ENCODE peak calls at places on chromosome 18, in six cellular contexts. W is epithelial cell of esophagus; M is GM10248; O is CD4-positive, alpha-beta T cell; T is lower lobe of right lung; S is GM12864. U is an unnamed sample.

GRCh38 chr18:62452280-62452824 is 70.5 kb upstream of the ZCCHC2 start:
- DNase-seq in S (no peak), W (peak), M (no peak), O (no peak), T (no peak), U (no peak)

GRCh38 chr18:79186649-79187048 is 117.5 kb downstream of the ATP9B start:
- DNase-seq in O (no peak), T (no peak), W (no peak), S (peak), M (peak), U (no peak)

GRCh38 chr18:63960891-63961290 is 9.0 kb upstream of the SERPINB8 start:
- DNase-seq in M (no peak), W (no peak), O (no peak), T (no peak), S (no peak), U (no peak)

GRCh38 chr18:7779226-7779625 is 212.1 kb downstream of the PTPRM start:
- DNase-seq in O (no peak), M (no peak), S (no peak), W (no peak), T (no peak), U (no peak)

GRCh38 chr18:79402977-79403722 is 7.4 kb downstream of the NFATC1 start:
- DNase-seq in S (no peak), O (no peak), W (peak), T (peak), M (no peak), U (no peak)

GRCh38 chr18:6776193-6776592 is 46.7 kb downstream of the ARHGAP28 start:
- DNase-seq in S (no peak), T (no peak), M (no peak), O (no peak), W (no peak), U (no peak)

GRCh38 chr18:23612434-23613090 is 26.3 kb upstream of the NPC1 start:
- DNase-seq in T (peak), O (no peak), S (no peak), M (no peak), W (no peak), U (no peak)

GRCh38 chr18:62131305-62131909 is 55.4 kb downstream of the PIGN start:
- DNase-seq in M (peak), W (peak), T (no peak), O (peak), S (peak), U (peak)

GRCh38 chr18:9000736-9001135 is 101.8 kb upstream of the NDUFV2 start:
- DNase-seq in W (no peak), O (no peak), M (no peak), T (no peak), S (no peak), U (no peak)

GRCh38 chr18:77039196-77040140 is 93.1 kb downstream of the MBP start:
- DNase-seq in O (no peak), M (no peak), T (no peak), S (no peak), W (peak), U (no peak)

GRCh38 chr18:32770181-32770650 is 2.6 kb downstream of the KLHL14 start:
- DNase-seq in W (no peak), T (no peak), S (no peak), O (no peak), M (peak), U (no peak)

GRCh38 chr18:7815797-7816196 is 248.7 kb downstream of the PTPRM start:
- DNase-seq in M (no peak), T (no peak), S (no peak), W (no peak), O (no peak), U (no peak)

GRCh38 chr18:60067426-60068210 is 167.8 kb downstream of the PMAIP1 start:
- DNase-seq in T (no peak), W (peak), O (no peak), M (no peak), S (no peak), U (no peak)

GRCh38 chr18:74597662-74598349 is at the start of gene ZNF407:
- DNase-seq in M (peak), W (peak), T (peak), S (peak), O (peak), U (peak)

GRCh38 chr18:3040881-3041280 is 27.9 kb upstream of the LPIN2 start:
- DNase-seq in O (no peak), T (no peak), W (no peak), S (no peak), M (no peak), U (no peak)

GRCh38 chr18:304887-305529 is 37.2 kb upstream of the THOC1 start:
- DNase-seq in W (no peak), M (no peak), O (no peak), S (no peak), T (no peak), U (no peak)

GRCh38 chr18:75280427-75281280 is 70.1 kb downstream of the TSHZ1 start:
- DNase-seq in M (no peak), S (no peak), W (no peak), O (no peak), T (no peak), U (no peak)

GRCh38 chr18:79405781-79406575 is 10.2 kb downstream of the NFATC1 start:
- DNase-seq in W (no peak), S (peak), O (peak), M (peak), T (peak), U (no peak)

GRCh38 chr18:49479381-49480137 is 7.5 kb downstream of the C18orf32 start:
- DNase-seq in O (no peak), S (no peak), T (no peak), M (no peak), W (no peak), U (no peak)

GRCh38 chr18:10705786-10706185 is 180.0 kb downstream of the NAPG start:
- DNase-seq in T (no peak), M (no peak), O (no peak), S (no peak), W (no peak), U (no peak)

GRCh38 chr18:58064406-58064998 is 20.5 kb downstream of the NEDD4L start:
- DNase-seq in T (no peak), W (no peak), S (no peak), O (no peak), M (no peak), U (no peak)

GRCh38 chr18:76524900-76525698 is 30.1 kb upstream of the ZNF516 start:
- DNase-seq in S (no peak), O (no peak), M (no peak), W (no peak), T (no peak), U (no peak)

GRCh38 chr18:24380163-24380747 is 17.4 kb downstream of the OSBPL1A start:
- DNase-seq in S (no peak), O (no peak), T (no peak), W (no peak), M (no peak), U (no peak)

GRCh38 chr18:38940863-38941531 is 1375.4 kb upstream of the CELF4 start:
- DNase-seq in T (no peak), S (peak), M (peak), W (peak), O (peak), U (no peak)

GRCh38 chr18:37424507-37424906 is 141.1 kb downstream of the CELF4 start:
- DNase-seq in M (no peak), W (no peak), T (no peak), O (no peak), S (no peak), U (no peak)

GRCh38 chr18:74289946-74290478 is 1.8 kb downstream of the CYB5A start:
- DNase-seq in S (no peak), O (no peak), W (no peak), M (peak), T (no peak), U (no peak)

GRCh38 chr18:22194151-22194598 is 24.8 kb downstream of the GATA6 start:
- DNase-seq in W (no peak), S (no peak), T (no peak), M (no peak), O (no peak), U (no peak)

GRCh38 chr18:61841709-61842108 is 51.1 kb downstream of the RNF152 start:
- DNase-seq in M (no peak), S (no peak), T (no peak), W (no peak), O (no peak), U (no peak)

GRCh38 chr18:7567487-7568425 is 640 bp downstream of the PTPRM start:
- DNase-seq in W (peak), O (no peak), T (peak), M (peak), S (no peak), U (peak)

GRCh38 chr18:79940814-79941472 is 10.5 kb downstream of the SLC66A2 start:
- DNase-seq in M (no peak), O (no peak), S (no peak), W (no peak), T (peak), U (no peak)

GRCh38 chr18:10312316-10313015 is 142.0 kb upstream of the APCDD1 start:
- DNase-seq in S (no peak), T (no peak), M (no peak), O (no peak), W (no peak), U (no peak)

GRCh38 chr18:10406172-10406663 is 48.2 kb upstream of the APCDD1 start:
- DNase-seq in M (no peak), S (no peak), O (no peak), W (no peak), T (no peak), U (no peak)

GRCh38 chr18:45726603-45727002 is 2.6 kb downstream of the SLC14A1 start:
- DNase-seq in T (no peak), O (no peak), W (no peak), M (no peak), S (no peak), U (no peak)

GRCh38 chr18:31943895-31944816 is 1.2 kb upstream of the TRAPPC8 start:
- DNase-seq in M (no peak), S (no peak), T (no peak), O (no peak), W (no peak), U (no peak)

GRCh38 chr18:40949138-40949949 is 1005.7 kb upstream of the PIK3C3 start:
- DNase-seq in M (no peak), S (no peak), T (no peak), W (no peak), O (no peak), U (no peak)

GRCh38 chr18:34942975-34943374 is 98.2 kb upstream of the MAPRE2 start:
- DNase-seq in W (no peak), T (no peak), M (no peak), S (no peak), O (no peak), U (no peak)

GRCh38 chr18:8758466-8758865 is 53.1 kb downstream of the MTCL1 start:
- DNase-seq in W (peak), M (no peak), O (no peak), S (no peak), T (no peak), U (no peak)

GRCh38 chr18:3706279-3707097 is 256.5 kb downstream of the TGIF1 start:
- DNase-seq in O (no peak), T (no peak), M (no peak), S (no peak), W (no peak), U (no peak)

GRCh38 chr18:38330573-38330972 is 765.0 kb upstream of the CELF4 start:
- DNase-seq in M (no peak), W (no peak), S (no peak), T (no peak), O (no peak), U (no peak)

GRCh38 chr18:5970032-5970431 is 74.7 kb upstream of the TMEM200C start:
- DNase-seq in W (no peak), O (no peak), S (no peak), M (no peak), T (no peak), U (no peak)

GRCh38 chr18:55781481-55781957 is 193.5 kb upstream of the TCF4 start:
- DNase-seq in S (no peak), O (no peak), T (no peak), W (peak), M (no peak), U (no peak)
- TF ChIP-seq CTCF in S (peak), O (no peak), T (peak), W (peak), M (no peak), U (peak)

DNA sequence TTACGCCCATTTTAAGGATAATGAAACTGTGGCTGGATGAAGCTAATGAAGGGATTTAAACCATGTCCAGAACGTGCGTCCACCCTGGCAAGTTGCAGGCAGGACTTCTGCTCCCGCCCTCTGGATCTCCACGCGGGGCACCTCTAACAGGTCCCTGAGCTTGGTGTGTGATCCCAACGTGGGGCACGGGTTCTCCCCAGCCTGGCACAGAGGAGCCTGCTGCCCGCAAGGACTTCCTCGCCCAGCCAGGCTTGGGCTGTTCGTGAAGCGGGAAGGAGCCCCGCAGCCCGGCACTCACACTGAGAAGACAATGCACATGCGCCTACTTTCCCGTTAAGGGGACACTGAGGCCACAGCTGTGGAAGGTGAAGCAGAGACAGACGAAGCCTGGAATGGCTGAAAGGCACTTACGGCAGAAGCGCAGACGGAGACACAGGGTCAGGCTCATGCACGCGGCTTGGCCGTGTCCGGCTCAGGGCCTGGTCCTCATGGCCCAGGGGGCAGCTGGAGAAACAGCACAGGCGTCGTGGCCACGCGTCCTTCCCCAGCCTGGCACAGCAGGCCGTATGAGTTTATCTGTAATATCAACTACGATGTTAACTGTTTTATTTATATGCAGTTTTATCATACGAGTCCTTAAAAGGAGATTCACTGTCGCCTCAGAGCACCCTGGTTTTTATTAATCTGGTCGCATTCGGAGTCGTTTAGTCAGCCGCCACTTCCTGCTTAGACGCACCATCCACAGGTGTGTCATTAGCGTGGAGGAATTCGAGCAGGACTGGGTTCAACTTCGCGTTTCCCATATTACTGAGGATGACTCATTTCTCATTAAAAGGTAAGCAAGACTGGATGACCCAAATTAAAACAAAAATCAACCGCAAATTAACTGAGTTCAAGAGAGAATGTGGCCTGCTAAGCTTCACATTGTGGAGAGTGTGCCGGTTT is 835.9 kb downstream of the GALR1 start:
- DNase-seq in W (no peak), O (no peak), T (no peak), S (no peak), M (no peak), U (no peak)
- TF ChIP-seq CTCF in W (no peak), O (no peak), T (no peak), S (no peak), M (no peak), U (no peak)

DNA sequence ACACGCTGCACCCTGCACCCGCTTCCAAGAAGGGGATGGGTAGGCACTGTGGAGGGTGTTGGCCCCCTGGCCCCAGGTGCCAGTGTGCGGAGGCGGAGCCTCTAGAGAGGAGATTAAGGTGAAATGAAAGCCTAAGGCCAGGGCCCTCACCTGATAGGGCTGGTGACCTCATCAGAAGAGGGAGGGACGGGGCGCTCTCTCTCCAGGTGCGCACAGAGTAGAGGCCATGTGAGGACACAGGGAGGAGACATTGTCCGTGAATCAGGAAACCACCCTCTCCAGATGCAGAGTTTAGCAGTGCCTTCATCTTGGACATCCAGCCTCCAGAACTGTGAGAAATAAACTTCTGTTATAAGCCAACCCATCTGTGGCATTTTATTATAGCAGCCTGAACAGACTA is 62.3 kb downstream of the PSMG2 start:
- DNase-seq in T (no peak), W (no peak), M (no peak), O (no peak), S (no peak), U (no peak)
- TF ChIP-seq CTCF in T (no peak), W (peak), M (no peak), O (no peak), S (no peak), U (no peak)

DNA sequence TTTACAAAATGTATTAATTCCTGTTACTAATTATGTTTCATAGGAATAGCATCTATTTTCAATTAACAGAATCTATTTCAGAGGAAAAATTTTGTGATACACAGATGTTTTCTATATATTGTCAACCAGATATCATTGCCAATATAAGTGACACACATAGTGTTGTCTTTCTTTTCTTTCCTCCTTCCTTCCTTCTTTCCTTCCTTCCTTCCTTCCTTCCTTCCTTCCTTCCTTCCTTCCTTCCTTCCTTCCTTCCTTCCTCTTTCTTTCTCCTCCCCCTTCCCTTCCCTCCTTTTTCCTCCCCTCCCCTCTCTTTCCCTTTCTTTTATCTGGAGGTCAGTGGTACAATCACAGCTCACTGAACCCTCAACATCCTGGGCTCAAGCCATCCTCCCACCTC is 146.5 kb upstream of the DSEL start:
- DNase-seq in O (no peak), T (no peak), S (no peak), M (no peak), W (no peak), U (no peak)
- TF ChIP-seq CTCF in O (no peak), T (no peak), S (no peak), M (no peak), W (no peak), U (no peak)

GRCh38 chr18:48218285-48219022 is 190.7 kb downstream of the ZBTB7C start:
- DNase-seq in M (no peak), T (no peak), O (no peak), W (no peak), S (no peak), U (no peak)

GRCh38 chr18:48217306-48218250 is 191.6 kb downstream of the ZBTB7C start:
- DNase-seq in W (no peak), S (no peak), O (no peak), T (no peak), M (no peak), U (no peak)

GRCh38 chr18:48222118-48222517 is 187.1 kb downstream of the ZBTB7C start:
- DNase-seq in T (peak), S (peak), W (peak), M (no peak), O (no peak), U (no peak)

GRCh38 chr18:48220146-48220499 is 189.1 kb downstream of the ZBTB7C start:
- DNase-seq in M (no peak), O (no peak), S (no peak), W (no peak), T (no peak), U (no peak)

GRCh38 chr18:48219429-48220145 is 189.6 kb downstream of the ZBTB7C start:
- DNase-seq in S (no peak), O (no peak), T (no peak), W (no peak), M (no peak), U (no peak)
- TF ChIP-seq CTCF in S (no peak), O (no peak), T (no peak), W (no peak), M (no peak), U (no peak)

GRCh38 chr18:25915907-25916306 is 174.5 kb downstream of the SS18 start:
- DNase-seq in O (no peak), W (no peak), M (no peak), S (no peak), T (no peak), U (no peak)
- TF ChIP-seq CTCF in O (no peak), W (no peak), M (no peak), S (peak), T (no peak), U (peak)